ENCODE peak calls at places on chromosome 7, in five cellular contexts. One of them, this sample, is unnamed.
A peak's percentile ranks its signal among the peaks of the same experiment; 100 is the strongest.

GRCh38 chr7:35875292-35875691 is 74.4 kb downstream of the SEPTIN7 start:
- DNase-seq in ovary: no peak
- DNase-seq in tibial artery: no peak
- DNase-seq in body of pancreas: no peak
- DNase-seq in psoas muscle: no peak
- DNase-seq in this sample: no peak

GRCh38 chr7:97671571-97671970 is 60.3 kb upstream of the TAC1 start:
- DNase-seq in ovary: no peak
- DNase-seq in psoas muscle: no peak
- DNase-seq in tibial artery: no peak
- DNase-seq in body of pancreas: no peak
- DNase-seq in this sample: no peak

GRCh38 chr7:159095979-159096411 is 48.7 kb downstream of the VIPR2 start:
- DNase-seq in psoas muscle: no peak
- DNase-seq in tibial artery: no peak
- DNase-seq in body of pancreas: no peak
- DNase-seq in ovary: no peak
- DNase-seq in this sample: no peak

GRCh38 chr7:100016209-100016901 is 959 bp downstream of the ZKSCAN1 start:
- DNase-seq in body of pancreas: no peak
- DNase-seq in ovary: no peak
- DNase-seq in tibial artery: no peak
- DNase-seq in psoas muscle: no peak
- DNase-seq in this sample: no peak

GRCh38 chr7:38306914-38307313 is 33.5 kb upstream of the TARP start:
- DNase-seq in body of pancreas: no peak
- DNase-seq in tibial artery: no peak
- DNase-seq in ovary: no peak
- DNase-seq in psoas muscle: no peak
- DNase-seq in this sample: no peak

GRCh38 chr7:151310578-151310977 is 31.0 kb upstream of the NUB1 start:
- DNase-seq in psoas muscle: no peak
- DNase-seq in ovary: no peak
- DNase-seq in tibial artery: no peak
- DNase-seq in body of pancreas: no peak
- DNase-seq in this sample: no peak

GRCh38 chr7:51318886-51319579 is 2.4 kb upstream of the COBL start:
- DNase-seq in psoas muscle: no peak
- DNase-seq in body of pancreas: no peak
- DNase-seq in ovary: no peak
- DNase-seq in tibial artery: no peak
- DNase-seq in this sample: no peak

GRCh38 chr7:50552921-50553320 is 12.3 kb downstream of the DDC start:
- DNase-seq in psoas muscle: no peak
- DNase-seq in body of pancreas: peak; percentile 65
- DNase-seq in ovary: peak; percentile 33
- DNase-seq in tibial artery: no peak
- DNase-seq in this sample: no peak

GRCh38 chr7:51080622-51081269 is 235.9 kb downstream of the COBL start:
- DNase-seq in psoas muscle: no peak
- DNase-seq in ovary: no peak
- DNase-seq in body of pancreas: no peak
- DNase-seq in tibial artery: no peak
- DNase-seq in this sample: no peak

GRCh38 chr7:28490831-28491230 is 78.5 kb downstream of the CREB5 start:
- DNase-seq in tibial artery: no peak
- DNase-seq in body of pancreas: no peak
- DNase-seq in ovary: no peak
- DNase-seq in psoas muscle: no peak
- DNase-seq in this sample: no peak

GRCh38 chr7:94763268-94763667 is 107.3 kb upstream of the SGCE start:
- DNase-seq in ovary: no peak
- DNase-seq in psoas muscle: no peak
- DNase-seq in tibial artery: no peak
- DNase-seq in body of pancreas: no peak
- DNase-seq in this sample: no peak

GRCh38 chr7:75038508-75038907 is 35.1 kb downstream of the RCC1L start:
- DNase-seq in tibial artery: no peak
- DNase-seq in body of pancreas: no peak
- DNase-seq in psoas muscle: no peak
- DNase-seq in ovary: no peak
- DNase-seq in this sample: no peak

GRCh38 chr7:100208911-100209408 is 10.8 kb upstream of the PVRIG start:
- DNase-seq in body of pancreas: peak; percentile 57
- DNase-seq in ovary: no peak
- DNase-seq in psoas muscle: no peak
- DNase-seq in tibial artery: no peak
- DNase-seq in this sample: no peak

GRCh38 chr7:138460649-138461607 is 869 bp downstream of the TRIM24 start:
- DNase-seq in tibial artery: peak; percentile 30
- DNase-seq in body of pancreas: peak; percentile 75
- DNase-seq in ovary: peak; percentile 39
- DNase-seq in psoas muscle: peak; percentile 58
- DNase-seq in this sample: peak; percentile 8

GRCh38 chr7:6533893-6534804 is 17.1 kb downstream of the GRID2IP start:
- DNase-seq in psoas muscle: no peak
- DNase-seq in ovary: no peak
- DNase-seq in body of pancreas: no peak
- DNase-seq in tibial artery: no peak
- DNase-seq in this sample: no peak

GRCh38 chr7:47587389-47587788 is 5.5 kb upstream of the TNS3 start:
- DNase-seq in psoas muscle: no peak
- DNase-seq in ovary: no peak
- DNase-seq in body of pancreas: peak; percentile 70
- DNase-seq in tibial artery: no peak
- DNase-seq in this sample: no peak

GRCh38 chr7:129161524-129161923 is 17.0 kb downstream of the TSPAN33 start:
- DNase-seq in ovary: no peak
- DNase-seq in psoas muscle: no peak
- DNase-seq in body of pancreas: no peak
- DNase-seq in tibial artery: no peak
- DNase-seq in this sample: no peak

GRCh38 chr7:122166260-122166659 is 22.2 kb upstream of the AASS start:
- DNase-seq in ovary: no peak
- DNase-seq in tibial artery: no peak
- DNase-seq in body of pancreas: no peak
- DNase-seq in psoas muscle: no peak
- DNase-seq in this sample: no peak

GRCh38 chr7:129489491-129489890 is 12.8 kb upstream of the SMKR1 start:
- DNase-seq in psoas muscle: no peak
- DNase-seq in ovary: no peak
- DNase-seq in body of pancreas: no peak
- DNase-seq in tibial artery: no peak
- DNase-seq in this sample: no peak

GRCh38 chr7:76278540-76278939 is 23.9 kb upstream of the HSPB1 start:
- DNase-seq in tibial artery: no peak
- DNase-seq in psoas muscle: no peak
- DNase-seq in ovary: no peak
- DNase-seq in body of pancreas: no peak
- DNase-seq in this sample: no peak

GRCh38 chr7:65216469-65216868 is 157.2 kb upstream of the ZNF92 start:
- DNase-seq in ovary: no peak
- DNase-seq in psoas muscle: no peak
- DNase-seq in tibial artery: no peak
- DNase-seq in body of pancreas: peak; percentile 83
- DNase-seq in this sample: no peak

GRCh38 chr7:47492720-47493119 is 89.2 kb downstream of the TNS3 start:
- DNase-seq in psoas muscle: no peak
- DNase-seq in ovary: no peak
- DNase-seq in tibial artery: no peak
- DNase-seq in body of pancreas: no peak
- DNase-seq in this sample: no peak

GRCh38 chr7:55571534-55572377 is 546 bp downstream of the VOPP1 start:
- DNase-seq in body of pancreas: peak; percentile 67
- DNase-seq in psoas muscle: peak; percentile 68
- DNase-seq in tibial artery: peak; percentile 40
- DNase-seq in ovary: peak; percentile 45
- DNase-seq in this sample: peak; percentile 51

GRCh38 chr7:55569797-55570196 is 2.5 kb downstream of the VOPP1 start:
- DNase-seq in psoas muscle: no peak
- DNase-seq in tibial artery: no peak
- DNase-seq in body of pancreas: no peak
- DNase-seq in ovary: no peak
- DNase-seq in this sample: no peak

GRCh38 chr7:55569269-55569663 is 3.0 kb downstream of the VOPP1 start:
- DNase-seq in tibial artery: no peak
- DNase-seq in psoas muscle: no peak
- DNase-seq in ovary: no peak
- DNase-seq in body of pancreas: no peak
- DNase-seq in this sample: no peak

GRCh38 chr7:55570939-55571338 is 1.4 kb downstream of the VOPP1 start:
- DNase-seq in psoas muscle: no peak
- DNase-seq in body of pancreas: no peak
- DNase-seq in tibial artery: no peak
- DNase-seq in ovary: no peak
- DNase-seq in this sample: no peak

DNA sequence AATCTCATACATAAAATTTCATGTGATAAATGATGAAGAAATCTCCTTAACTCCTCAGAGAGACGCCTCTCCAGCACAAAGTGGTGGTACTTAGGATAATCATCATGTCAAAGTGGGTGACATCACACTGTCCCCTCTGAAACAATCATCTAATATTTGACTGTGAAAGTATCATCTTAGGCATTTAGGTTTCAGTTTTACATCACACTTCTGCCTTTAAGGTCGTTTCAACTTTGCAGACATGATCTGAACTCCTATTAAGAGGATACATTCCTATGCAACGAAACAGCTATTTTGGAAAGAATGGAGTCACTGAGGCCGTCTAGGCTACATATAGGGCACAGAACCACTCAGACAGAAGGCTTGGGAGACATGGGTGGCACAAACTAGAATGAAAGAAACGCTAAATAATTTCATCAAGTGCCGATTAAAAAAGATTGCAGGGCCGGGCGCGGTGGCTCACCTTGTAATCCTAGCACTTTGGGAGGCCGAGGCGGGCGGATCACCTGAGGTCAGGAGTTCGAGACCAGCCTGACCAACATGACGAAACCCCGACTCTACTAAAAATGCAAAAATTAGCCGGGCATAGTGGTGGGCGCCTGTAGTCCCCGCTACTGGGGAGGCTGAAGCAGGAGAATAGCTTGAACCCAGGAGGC is 2.0 kb downstream of the VOPP1 start:
- DNase-seq in psoas muscle: no peak
- DNase-seq in body of pancreas: no peak
- DNase-seq in tibial artery: no peak
- DNase-seq in ovary: no peak
- DNase-seq in this sample: no peak
- H3K27ac ChIP-seq in psoas muscle: peak overlapping the region; percentile 92
- H3K27ac ChIP-seq in body of pancreas: no peak overlapping the region
- H3K27ac ChIP-seq in tibial artery: peak overlapping the region; percentile 88
- H3K27ac ChIP-seq in ovary: peak overlapping the region; percentile 83
- H3K27ac ChIP-seq in this sample: peak overlapping the region; percentile 94

GRCh38 chr7:139913555-139914135 is 84.6 kb downstream of the TBXAS1 start:
- DNase-seq in tibial artery: no peak
- DNase-seq in ovary: no peak
- DNase-seq in body of pancreas: no peak
- DNase-seq in psoas muscle: no peak
- DNase-seq in this sample: no peak

GRCh38 chr7:139914306-139914747 is 85.3 kb downstream of the TBXAS1 start:
- DNase-seq in ovary: no peak
- DNase-seq in tibial artery: no peak
- DNase-seq in body of pancreas: no peak
- DNase-seq in psoas muscle: no peak
- DNase-seq in this sample: no peak

GRCh38 chr7:139914861-139915300 is 85.8 kb downstream of the TBXAS1 start:
- DNase-seq in ovary: no peak
- DNase-seq in tibial artery: no peak
- DNase-seq in psoas muscle: no peak
- DNase-seq in body of pancreas: no peak
- DNase-seq in this sample: no peak

GRCh38 chr7:139915301-139915863 is 86.3 kb downstream of the TBXAS1 start:
- DNase-seq in body of pancreas: no peak
- DNase-seq in psoas muscle: no peak
- DNase-seq in tibial artery: no peak
- DNase-seq in ovary: no peak
- DNase-seq in this sample: no peak

GRCh38 chr7:139913006-139913405 is 83.9 kb downstream of the TBXAS1 start:
- DNase-seq in ovary: no peak
- DNase-seq in body of pancreas: no peak
- DNase-seq in psoas muscle: no peak
- DNase-seq in tibial artery: no peak
- DNase-seq in this sample: no peak
- H3K4me1 ChIP-seq in ovary: peaks cover 4% of the 10 kb centered on the region
- H3K4me1 ChIP-seq in body of pancreas: peaks cover 16% of the 10 kb centered on the region
- H3K4me1 ChIP-seq in psoas muscle: peaks cover 6% of the 10 kb centered on the region
- H3K4me1 ChIP-seq in tibial artery: no peaks in the 10 kb centered on the region
- H3K4me1 ChIP-seq in this sample: peaks cover 11% of the 10 kb centered on the region

GRCh38 chr7:107998150-107998549 is 4.8 kb downstream of the LAMB1 start:
- DNase-seq in body of pancreas: no peak
- DNase-seq in psoas muscle: no peak
- DNase-seq in ovary: no peak
- DNase-seq in tibial artery: no peak
- DNase-seq in this sample: no peak

GRCh38 chr7:107996072-107996824 is 6.7 kb downstream of the LAMB1 start:
- DNase-seq in tibial artery: no peak
- DNase-seq in ovary: no peak
- DNase-seq in body of pancreas: no peak
- DNase-seq in psoas muscle: no peak
- DNase-seq in this sample: no peak

GRCh38 chr7:107995184-107996071 is 7.5 kb downstream of the LAMB1 start:
- DNase-seq in ovary: no peak
- DNase-seq in tibial artery: no peak
- DNase-seq in psoas muscle: no peak
- DNase-seq in body of pancreas: no peak
- DNase-seq in this sample: no peak

GRCh38 chr7:107993879-107994278 is 9.1 kb downstream of the LAMB1 start:
- DNase-seq in ovary: no peak
- DNase-seq in psoas muscle: no peak
- DNase-seq in tibial artery: no peak
- DNase-seq in body of pancreas: no peak
- DNase-seq in this sample: no peak

GRCh38 chr7:107994366-107994765 is 8.6 kb downstream of the LAMB1 start:
- DNase-seq in tibial artery: no peak
- DNase-seq in psoas muscle: no peak
- DNase-seq in body of pancreas: no peak
- DNase-seq in ovary: no peak
- DNase-seq in this sample: no peak
- H3K27ac ChIP-seq in tibial artery: no peak overlapping the region
- H3K27ac ChIP-seq in psoas muscle: no peak overlapping the region
- H3K27ac ChIP-seq in body of pancreas: peak overlapping the region; percentile 58
- H3K27ac ChIP-seq in ovary: no peak overlapping the region
- H3K27ac ChIP-seq in this sample: no peak overlapping the region

DNA sequence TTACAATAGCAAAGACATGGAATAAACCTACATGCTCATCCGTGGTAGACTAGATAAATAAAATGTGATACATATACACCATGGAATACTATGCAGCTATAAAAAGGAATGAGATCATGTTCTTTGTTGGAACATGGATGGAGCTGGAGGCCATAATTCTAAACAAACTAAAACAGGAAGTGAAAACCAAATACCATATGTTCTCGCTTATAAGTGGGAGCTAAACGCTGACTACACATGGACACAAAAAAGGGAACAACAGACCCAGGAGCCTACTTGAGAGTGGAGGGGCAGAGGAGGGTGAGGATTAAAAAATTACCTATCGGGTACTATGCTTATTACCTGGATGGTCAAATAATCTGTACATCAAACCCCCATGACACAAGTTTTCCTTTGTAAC is 68.7 kb upstream of the SEC61G start:
- DNase-seq in tibial artery: no peak
- DNase-seq in ovary: no peak
- DNase-seq in psoas muscle: no peak
- DNase-seq in body of pancreas: no peak
- DNase-seq in this sample: no peak
- H3K4me1 ChIP-seq in tibial artery: no peaks in the 10 kb centered on the region
- H3K4me1 ChIP-seq in ovary: no peaks in the 10 kb centered on the region
- H3K4me1 ChIP-seq in psoas muscle: no peaks in the 10 kb centered on the region
- H3K4me1 ChIP-seq in body of pancreas: no peaks in the 10 kb centered on the region
- H3K4me1 ChIP-seq in this sample: no peaks in the 10 kb centered on the region